ENCODE peak calls at places on chromosome 14, in seven cellular contexts. B, U, G, O, N, P and L are unnamed samples.

GRCh38 chr14:29039171-29039570 is 272.6 kb downstream of the FOXG1 start:
- DNase-seq in U (no peak), G (peak), O (peak), P (no peak), N (no peak), B (no peak), L (no peak)

GRCh38 chr14:75427482-75428229 is at the start of gene JDP2:
- DNase-seq in P (peak), U (peak), B (peak), O (peak), G (peak), N (peak), L (peak)

GRCh38 chr14:64459737-64460136 is 5.6 kb upstream of the AKAP5 start:
- DNase-seq in U (no peak), G (no peak), B (no peak), P (no peak), O (no peak), N (no peak), L (no peak)

GRCh38 chr14:102749833-102750775 is 27.1 kb upstream of the TRAF3 start:
- DNase-seq in P (peak), B (no peak), G (no peak), U (no peak), O (no peak), N (peak), L (no peak)

GRCh38 chr14:78010688-78011087 is 159.5 kb upstream of the NRXN3 start:
- DNase-seq in P (no peak), N (no peak), U (no peak), B (no peak), O (peak), G (peak), L (no peak)

GRCh38 chr14:35050652-35051051 is 4.6 kb downstream of the FAM177A1 start:
- DNase-seq in G (peak), U (no peak), P (no peak), O (peak), B (peak), N (no peak), L (no peak)

GRCh38 chr14:65103150-65103760 is 938 bp upstream of the MAX start:
- DNase-seq in B (peak), P (peak), U (no peak), O (peak), G (no peak), N (peak), L (no peak)

GRCh38 chr14:75399819-75400678 is 27.8 kb upstream of the JDP2 start:
- DNase-seq in G (peak), O (peak), N (peak), P (peak), U (peak), B (peak), L (peak)

GRCh38 chr14:105881021-105881930 is 354.9 kb downstream of the TMEM121 start:
- DNase-seq in G (no peak), B (no peak), P (no peak), O (no peak), U (no peak), N (peak), L (peak)

GRCh38 chr14:58085877-58086276 is 66.1 kb downstream of the ARMH4 start:
- DNase-seq in N (no peak), O (no peak), U (no peak), G (no peak), P (no peak), B (no peak), L (no peak)

GRCh38 chr14:50363734-50364113 is 33.0 kb downstream of the CDKL1 start:
- DNase-seq in O (peak), B (no peak), G (no peak), P (no peak), N (no peak), U (no peak), L (no peak)

GRCh38 chr14:74572829-74573360 is 39.1 kb downstream of the LTBP2 start:
- DNase-seq in P (peak), G (peak), O (no peak), B (no peak), N (no peak), U (no peak), L (no peak)

GRCh38 chr14:32559048-32559447 is 229.9 kb downstream of the AKAP6 start:
- DNase-seq in N (no peak), G (peak), B (no peak), U (no peak), P (no peak), O (peak), L (no peak)

GRCh38 chr14:46717211-46717610 is 65.6 kb upstream of the RPL10L start:
- DNase-seq in N (no peak), U (no peak), P (no peak), O (no peak), G (peak), B (no peak), L (no peak)

GRCh38 chr14:101360045-101360931 is 201.0 kb upstream of the DIO3 start:
- DNase-seq in B (no peak), O (no peak), U (no peak), P (peak), N (no peak), G (no peak), L (peak)

GRCh38 chr14:28375295-28375694 is 391.3 kb upstream of the FOXG1 start:
- DNase-seq in N (no peak), U (no peak), B (peak), G (peak), O (peak), P (no peak), L (no peak)

GRCh38 chr14:100692859-100693558 is 33.7 kb upstream of the DLK1 start:
- DNase-seq in G (peak), O (peak), B (peak), N (peak), P (peak), U (no peak), L (no peak)

GRCh38 chr14:69711065-69711464 is 55.9 kb upstream of the SRSF5 start:
- DNase-seq in G (no peak), P (peak), N (no peak), U (no peak), B (no peak), O (no peak), L (no peak)

GRCh38 chr14:95248422-95248821 is 71.3 kb downstream of the CLMN start:
- DNase-seq in N (no peak), G (peak), P (no peak), B (peak), U (no peak), O (no peak), L (peak)

GRCh38 chr14:68884031-68885030 is 91.5 kb upstream of the ZFP36L1 start:
- DNase-seq in O (peak), P (no peak), G (peak), N (no peak), B (peak), U (no peak), L (no peak)

GRCh38 chr14:56491299-56492285 is 88.0 kb upstream of the TMEM260 start:
- DNase-seq in P (peak), G (peak), U (no peak), B (peak), N (no peak), O (peak), L (no peak)

GRCh38 chr14:100076630-100077029 is 11.4 kb downstream of the EVL start:
- DNase-seq in P (no peak), O (peak), G (peak), N (no peak), B (no peak), U (no peak), L (no peak)

GRCh38 chr14:88604213-88604612 is 41.4 kb downstream of the ZC3H14 start:
- DNase-seq in N (no peak), P (no peak), B (no peak), O (no peak), U (no peak), G (no peak), L (no peak)

GRCh38 chr14:53108292-53108937 is 44.7 kb downstream of the DDHD1 start:
- DNase-seq in N (no peak), B (no peak), O (no peak), U (no peak), G (no peak), P (no peak), L (no peak)

GRCh38 chr14:23551266-23552028 is at the start of gene ZFHX2:
- DNase-seq in P (peak), O (peak), B (peak), U (peak), G (peak), N (peak), L (peak)

GRCh38 chr14:71431169-71431525 is 501.1 kb upstream of the RGS6 start:
- DNase-seq in G (no peak), N (no peak), U (no peak), P (no peak), B (no peak), O (no peak), L (no peak)

GRCh38 chr14:74302160-74302628 is 540 bp downstream of the ABCD4 start:
- DNase-seq in O (peak), P (peak), G (peak), U (no peak), B (peak), N (no peak), L (no peak)

GRCh38 chr14:55129428-55130193 is 559 bp downstream of the LGALS3 start:
- DNase-seq in B (peak), N (peak), P (peak), O (peak), U (peak), G (peak), L (peak)

GRCh38 chr14:91063119-91063518 is 2.7 kb upstream of the RPS6KA5 start:
- DNase-seq in O (peak), G (no peak), U (no peak), N (no peak), P (no peak), B (peak), L (no peak)

GRCh38 chr14:80973918-80974317 is 18.5 kb downstream of the TSHR start:
- DNase-seq in O (no peak), G (peak), U (no peak), N (no peak), B (no peak), P (no peak), L (no peak)

GRCh38 chr14:100581228-100582145 is 5.7 kb downstream of the BEGAIN start:
- DNase-seq in G (no peak), P (no peak), B (no peak), O (no peak), N (peak), U (no peak), L (peak)

GRCh38 chr14:31124197-31124596 is 83.4 kb downstream of the HECTD1 start:
- DNase-seq in O (no peak), G (no peak), P (no peak), U (no peak), N (no peak), B (no peak), L (no peak)

GRCh38 chr14:56243110-56243509 is 124.9 kb downstream of the PELI2 start:
- DNase-seq in O (no peak), P (no peak), B (no peak), G (no peak), U (no peak), N (no peak), L (no peak)

GRCh38 chr14:67943947-67944346 is 124.4 kb downstream of the RAD51B start:
- DNase-seq in O (peak), B (peak), N (no peak), P (peak), G (peak), U (no peak), L (no peak)